ENCODE peak calls at places on chromosomes 11 and 22, in nine cellular contexts. P is MCF 10A, I is Calu3, B is gastrocnemius medialis, F is HFFc6, Y is esophagus squamous epithelium, J is NB4, H is stomach, C is progenitor cell of endocrine pancreas. E is an unnamed sample.

GRCh38 chr11:68302256-68303054 is 9.9 kb upstream of the LRP5 start:
- DNase-seq in I (peak), J (no peak), H (no peak), C (no peak), Y (no peak), F (peak), P (peak), B (no peak), E (peak)

GRCh38 chr22:44574057-44574456 is 76.0 kb upstream of the RTL6 start:
- DNase-seq in P (peak), H (peak), I (peak), C (no peak), B (no peak), Y (no peak), J (no peak), F (peak), E (peak)

GRCh38 chr11:73184953-73185671 is 33.0 kb upstream of the P2RY2 start:
- DNase-seq in I (peak), Y (no peak), C (peak), B (peak), J (peak), F (peak), H (peak), P (peak), E (peak)

GRCh38 chr11:45834298-45834756 is 12.9 kb upstream of the CRY2 start:
- DNase-seq in P (no peak), J (peak), C (no peak), Y (no peak), F (no peak), H (peak), B (no peak), I (no peak), E (no peak)

GRCh38 chr22:23772315-23773246 is at the start of gene MMP11:
- DNase-seq in H (peak), Y (no peak), J (peak), C (peak), B (no peak), F (no peak), I (peak), P (peak), E (peak)

GRCh38 chr11:7278314-7278917 is 26.7 kb downstream of the SYT9 start:
- DNase-seq in C (no peak), B (no peak), J (peak), H (no peak), I (peak), P (peak), F (peak), Y (no peak), E (peak)

GRCh38 chr11:108593214-108593909 is at the start of gene EXPH5:
- DNase-seq in H (peak), J (peak), F (no peak), C (peak), Y (peak), I (peak), B (peak), P (peak), E (peak)

GRCh38 chr11:71342116-71342515 is 89.7 kb upstream of the SHANK2 start:
- DNase-seq in F (no peak), I (no peak), J (peak), P (peak), B (no peak), C (no peak), H (no peak), Y (no peak), E (no peak)

GRCh38 chr11:66595245-66595904 is 2.4 kb downstream of the CCS start:
- DNase-seq in B (no peak), F (no peak), Y (no peak), I (no peak), P (no peak), H (peak), J (peak), C (no peak), E (no peak)

GRCh38 chr11:111417766-111418435 is 38.8 kb upstream of the POU2AF1 start:
- DNase-seq in B (peak), F (no peak), Y (no peak), C (no peak), I (no peak), P (no peak), H (no peak), J (no peak), E (no peak)

GRCh38 chr11:99614353-99614752 is 593.6 kb downstream of the CNTN5 start:
- DNase-seq in F (no peak), J (no peak), P (no peak), C (no peak), Y (no peak), I (no peak), H (no peak), B (no peak), E (no peak)

GRCh38 chr11:27234043-27234668 is 128.9 kb downstream of the CCDC34 start:
- DNase-seq in J (peak), P (peak), I (no peak), F (peak), Y (no peak), H (no peak), B (peak), C (no peak), E (peak)

GRCh38 chr11:113365895-113366294 is 21.7 kb upstream of the ANKK1 start:
- DNase-seq in Y (no peak), I (no peak), P (no peak), C (no peak), H (no peak), F (no peak), B (no peak), J (no peak), E (no peak)

GRCh38 chr22:40626826-40627225 is 9.7 kb downstream of the MRTFA start:
- DNase-seq in P (no peak), F (no peak), B (no peak), C (no peak), I (no peak), Y (no peak), J (no peak), H (no peak), E (no peak)

GRCh38 chr22:33844273-33844672 is 76.0 kb downstream of the LARGE1 start:
- DNase-seq in J (no peak), B (no peak), C (no peak), Y (no peak), F (no peak), I (no peak), P (no peak), H (no peak), E (no peak)

GRCh38 chr11:63920870-63921417 is 4.0 kb upstream of the RCOR2 start:
- DNase-seq in B (no peak), C (peak), Y (no peak), I (no peak), H (no peak), J (no peak), F (no peak), P (no peak), E (no peak)

GRCh38 chr11:70420008-70420464 is 21.7 kb downstream of the CTTN start:
- DNase-seq in B (no peak), C (no peak), F (no peak), J (peak), P (no peak), H (no peak), I (no peak), Y (no peak), E (no peak)

GRCh38 chr22:22945195-22945594 is 57.6 kb downstream of the IGLL5 start:
- DNase-seq in H (peak), P (no peak), C (no peak), F (no peak), J (no peak), Y (no peak), I (no peak), B (no peak), E (no peak)

DNA sequence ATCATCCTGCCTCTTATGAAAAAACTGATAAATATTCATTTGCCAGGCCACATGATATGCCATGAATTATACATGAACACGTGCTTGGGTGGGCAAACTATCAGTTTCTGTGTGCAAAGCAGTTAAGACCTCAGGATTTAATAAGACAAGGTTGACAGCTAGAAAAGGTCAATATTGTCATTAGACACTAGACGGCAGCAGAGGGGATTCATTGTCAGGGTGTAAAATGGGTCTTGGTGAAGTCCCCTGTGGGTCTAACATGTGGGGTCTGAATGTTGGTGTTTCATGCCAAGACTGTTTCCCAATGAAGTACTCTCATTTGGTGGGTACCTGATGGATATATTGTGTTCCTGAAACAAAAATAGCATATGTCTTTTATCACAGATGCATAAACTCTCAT is 111.9 kb downstream of the MYO18B start:
- DNase-seq in F (no peak), B (no peak), P (peak), C (no peak), J (no peak), H (no peak), I (no peak), Y (no peak), E (no peak)
- TF ChIP-seq CTCF in F (no peak), B (no peak), P (peak), C (peak), J (no peak), H (no peak), I (peak), Y (no peak), E (no peak)

GRCh38 chr22:50473855-50474671 is 772 bp downstream of the SBF1 start:
- DNase-seq in B (no peak), C (no peak), P (no peak), F (peak), H (peak), I (peak), Y (no peak), J (peak), E (no peak)
- TF ChIP-seq CTCF in B (no peak), C (no peak), P (no peak), F (no peak), H (no peak), I (no peak), Y (no peak), J (no peak), E (no peak)

DNA sequence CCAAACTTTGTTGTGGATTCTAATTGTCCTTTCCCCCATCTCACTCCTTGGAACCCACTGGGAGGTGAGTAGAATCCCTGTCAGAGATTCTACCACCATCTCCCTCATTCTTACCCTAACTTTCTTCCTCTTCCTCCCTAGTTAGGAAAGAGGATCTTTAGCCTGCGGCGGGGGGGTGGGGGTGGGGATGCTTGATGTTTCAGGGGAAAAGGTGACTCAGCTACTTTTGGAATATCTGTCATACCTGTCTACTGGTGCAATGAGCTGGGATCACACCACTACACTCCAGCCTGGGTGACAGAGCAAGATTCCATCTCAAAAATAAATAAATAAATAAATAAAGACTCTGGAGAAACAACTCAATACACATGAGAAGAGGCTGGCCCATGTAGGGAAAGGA is 6.4 kb downstream of the CCT8L2 start:
- DNase-seq in F (no peak), H (no peak), C (no peak), P (no peak), Y (no peak), I (no peak), B (no peak), J (no peak), E (no peak)
- TF ChIP-seq CTCF in F (no peak), H (no peak), C (no peak), P (no peak), Y (no peak), I (no peak), B (no peak), J (no peak), E (no peak)

DNA sequence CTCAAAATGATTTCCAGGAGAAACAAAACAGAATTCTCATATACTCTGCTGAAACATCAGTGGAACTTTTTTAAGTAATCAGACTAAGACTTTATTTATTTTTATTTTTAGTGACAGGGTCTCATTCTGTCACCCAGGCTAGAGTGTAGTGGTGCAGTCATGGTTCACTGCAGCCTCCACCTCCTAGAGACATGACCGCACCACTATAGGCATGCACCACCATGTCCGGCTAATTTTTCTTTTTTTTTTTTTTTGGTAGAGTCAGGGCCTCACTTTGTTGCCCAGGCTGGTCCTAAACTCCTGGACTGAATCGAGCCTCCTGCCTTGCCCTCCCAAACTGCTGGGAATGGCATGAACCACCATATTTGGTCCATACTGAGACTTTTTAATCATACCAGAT is 42.9 kb downstream of the PRDM10 start:
- DNase-seq in J (no peak), B (no peak), C (no peak), F (no peak), P (no peak), I (no peak), Y (no peak), H (no peak), E (no peak)
- TF ChIP-seq CTCF in J (no peak), B (no peak), C (no peak), F (no peak), P (no peak), I (no peak), Y (no peak), H (no peak), E (no peak)

DNA sequence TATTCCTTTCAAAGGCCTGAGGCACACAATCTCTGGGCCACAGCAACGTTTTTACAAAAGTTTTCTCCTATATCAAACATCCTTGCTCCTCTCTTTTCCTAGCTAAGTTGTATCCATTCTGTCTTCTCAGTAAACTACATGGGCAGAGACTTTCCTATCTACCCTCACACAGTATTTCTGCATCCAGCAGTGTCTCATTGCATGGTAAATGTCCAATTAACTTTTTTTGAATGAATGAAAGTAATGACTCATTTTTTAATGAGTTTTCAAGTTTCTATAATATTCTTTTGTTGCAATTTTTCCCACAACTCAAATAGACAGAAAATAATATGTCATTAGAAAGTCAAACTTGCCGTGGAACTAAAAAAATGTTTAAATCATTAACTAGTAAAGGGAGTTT is 688.6 kb downstream of the JRKL start:
- DNase-seq in F (no peak), P (no peak), J (no peak), B (no peak), H (no peak), I (no peak), Y (no peak), C (no peak), E (no peak)
- TF ChIP-seq CTCF in F (no peak), P (no peak), J (no peak), B (no peak), H (no peak), I (no peak), Y (no peak), C (no peak), E (no peak)

GRCh38 chr22:50641696-50642607 is 14.0 kb upstream of the ARSA start:
- DNase-seq in H (no peak), F (no peak), Y (no peak), P (no peak), B (no peak), C (no peak), J (peak), I (no peak), E (no peak)
- TF ChIP-seq CTCF in H (no peak), F (peak), Y (no peak), P (no peak), B (no peak), C (peak), J (peak), I (no peak), E (no peak)

DNA sequence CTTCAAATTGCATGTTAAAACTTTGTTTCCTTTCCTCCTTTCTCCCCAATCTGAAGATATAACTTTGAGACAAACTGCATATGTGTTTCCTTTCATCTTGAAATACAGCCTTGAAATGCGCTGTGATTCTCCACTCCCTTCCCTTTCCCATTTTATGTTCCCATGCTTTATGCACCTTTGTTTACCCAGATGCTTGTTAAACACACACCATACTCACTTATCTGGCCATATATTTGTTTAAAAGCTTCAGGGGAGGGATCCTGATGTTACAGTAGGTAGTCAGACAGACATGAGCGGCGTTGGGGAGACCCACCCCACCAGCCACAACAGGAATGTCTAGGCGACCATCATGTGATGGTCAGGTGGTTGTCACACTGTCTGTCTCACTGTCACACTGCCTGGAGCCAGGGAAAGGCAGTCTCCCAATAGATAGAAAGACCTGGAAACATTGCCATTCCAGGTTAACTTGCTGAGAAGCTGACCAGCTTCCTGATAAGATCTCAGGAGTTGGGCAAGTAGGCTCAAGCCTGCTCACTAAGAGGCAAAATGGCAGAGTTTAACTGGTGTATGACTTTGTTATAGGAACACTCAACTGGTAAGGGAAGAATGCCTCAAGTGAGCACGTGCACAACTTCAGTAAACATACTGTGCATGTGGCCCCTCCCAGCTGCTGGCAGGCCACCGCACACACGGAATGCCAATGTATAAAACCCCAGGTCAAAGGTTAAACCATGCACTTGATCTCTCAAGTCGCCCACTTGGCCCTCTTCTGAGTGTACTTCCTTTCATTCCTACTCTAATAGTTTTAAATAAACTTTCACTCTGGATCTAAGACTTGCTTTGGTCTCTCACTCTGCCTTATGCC is 23.5 kb upstream of the MSANTD2 start:
- DNase-seq in P (no peak), B (no peak), F (no peak), C (no peak), H (no peak), J (no peak), I (no peak), Y (no peak), E (no peak)
- TF ChIP-seq CTCF in P (no peak), B (no peak), F (no peak), C (no peak), H (no peak), J (no peak), I (no peak), Y (no peak), E (no peak)

GRCh38 chr11:65325435-65325834 is 8.2 kb upstream of the DPF2 start:
- DNase-seq in B (no peak), Y (no peak), H (no peak), J (no peak), C (no peak), I (no peak), P (no peak), F (no peak), E (no peak)

GRCh38 chr11:65323813-65324212 is 9.1 kb downstream of the CDC42EP2 start:
- DNase-seq in Y (no peak), P (no peak), C (no peak), J (no peak), I (no peak), H (no peak), B (no peak), F (no peak), E (no peak)

GRCh38 chr11:65321076-65321475 is 6.4 kb downstream of the CDC42EP2 start:
- DNase-seq in H (no peak), I (no peak), C (no peak), P (no peak), J (no peak), F (no peak), B (no peak), Y (no peak), E (no peak)

GRCh38 chr11:65320386-65321075 is 5.9 kb downstream of the CDC42EP2 start:
- DNase-seq in J (no peak), F (no peak), P (no peak), H (no peak), C (no peak), I (no peak), B (no peak), Y (no peak), E (no peak)

GRCh38 chr11:65321828-65322495 is 7.3 kb downstream of the CDC42EP2 start:
- DNase-seq in J (no peak), P (no peak), I (no peak), B (peak), F (no peak), Y (no peak), H (no peak), C (no peak), E (no peak)
- TF ChIP-seq CTCF in J (no peak), P (no peak), I (no peak), B (no peak), F (no peak), Y (no peak), H (no peak), C (no peak), E (no peak)

DNA sequence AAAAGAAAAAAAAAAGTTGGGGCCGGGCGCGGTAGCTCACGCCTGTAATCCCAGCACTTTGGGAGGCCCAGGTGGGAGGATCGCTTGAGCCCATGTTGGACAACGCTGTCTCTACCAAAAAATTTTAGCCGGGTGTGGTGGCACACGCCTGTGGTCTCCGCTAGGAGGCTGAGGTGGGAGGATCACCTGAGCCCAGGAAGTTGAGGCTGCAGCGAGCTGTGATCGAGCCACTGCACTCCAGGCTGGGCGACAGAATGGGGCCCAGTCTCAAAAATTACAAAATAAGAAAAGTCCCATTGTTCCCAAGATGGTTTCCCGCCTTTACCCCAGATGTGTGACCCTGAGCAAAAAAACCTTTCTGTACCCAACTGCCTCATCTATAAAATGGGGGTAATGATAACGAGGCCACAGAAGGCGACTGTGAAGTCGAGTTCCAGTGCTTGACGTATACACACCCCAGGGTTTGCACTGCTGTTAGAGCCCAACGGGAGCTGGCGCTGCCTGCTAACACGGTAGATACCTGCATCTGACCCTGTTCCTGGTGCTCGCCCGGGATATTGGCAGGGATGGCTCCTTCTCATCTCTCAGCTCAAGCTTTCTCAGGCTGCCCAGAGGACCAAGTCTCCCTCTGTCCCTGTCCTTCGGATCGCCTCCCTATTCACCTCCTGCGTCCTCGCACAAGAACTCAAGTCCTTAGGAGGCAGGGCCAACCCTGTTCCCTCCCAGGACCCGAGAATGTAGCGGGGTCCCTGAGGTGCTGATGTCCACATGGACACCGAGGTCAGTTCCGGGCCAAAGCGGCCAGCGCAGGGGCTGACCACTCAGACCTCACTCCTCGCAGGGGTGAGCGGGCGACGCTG is 1.1 kb upstream of the RPLP2 start:
- DNase-seq in P (no peak), C (no peak), Y (no peak), B (peak), J (no peak), F (peak), I (no peak), H (no peak), E (no peak)
- TF ChIP-seq CTCF in P (no peak), C (no peak), Y (no peak), B (no peak), J (no peak), F (no peak), I (peak), H (no peak), E (no peak)